ENCODE peak calls at places on chromosome 6, in five cellular contexts. One of them, this sample, is unnamed.

GRCh38 chr6:7674291-7674690 is 51.6 kb upstream of the BMP6 start:
- DNase-seq in GF-D8: no peak
- DNase-seq in AG10803: peak; percentile 32
- DNase-seq in activated T-helper 1 cell treated with anti-CD3 and anti-CD28 coated beads, Interleukin-2, amount 50 U/mL, for 16 hours: no peak
- DNase-seq in amniotic stem cell: no peak
- DNase-seq in this sample: no peak

GRCh38 chr6:6436366-6436765 is 115.9 kb upstream of the F13A1 start:
- DNase-seq in activated T-helper 1 cell treated with anti-CD3 and anti-CD28 coated beads, Interleukin-2, amount 50 U/mL, for 16 hours: no peak
- DNase-seq in AG10803: no peak
- DNase-seq in GF-D8: no peak
- DNase-seq in amniotic stem cell: no peak
- DNase-seq in this sample: no peak

GRCh38 chr6:16058188-16058780 is 70.6 kb upstream of the MYLIP start:
- DNase-seq in AG10803: no peak
- DNase-seq in amniotic stem cell: no peak
- DNase-seq in GF-D8: no peak
- DNase-seq in activated T-helper 1 cell treated with anti-CD3 and anti-CD28 coated beads, Interleukin-2, amount 50 U/mL, for 16 hours: no peak
- DNase-seq in this sample: no peak

GRCh38 chr6:163338671-163339405 is 75.7 kb upstream of the QKI start:
- DNase-seq in activated T-helper 1 cell treated with anti-CD3 and anti-CD28 coated beads, Interleukin-2, amount 50 U/mL, for 16 hours: no peak
- DNase-seq in GF-D8: no peak
- DNase-seq in amniotic stem cell: no peak
- DNase-seq in AG10803: peak; percentile 65
- DNase-seq in this sample: no peak

GRCh38 chr6:129393659-129394058 is 316.3 kb downstream of the ARHGAP18 start:
- DNase-seq in GF-D8: no peak
- DNase-seq in amniotic stem cell: no peak
- DNase-seq in activated T-helper 1 cell treated with anti-CD3 and anti-CD28 coated beads, Interleukin-2, amount 50 U/mL, for 16 hours: no peak
- DNase-seq in AG10803: no peak
- DNase-seq in this sample: no peak

GRCh38 chr6:2378891-2379652 is 133.7 kb upstream of the GMDS start:
- DNase-seq in GF-D8: no peak
- DNase-seq in amniotic stem cell: peak; percentile 9
- DNase-seq in AG10803: peak; percentile 48
- DNase-seq in activated T-helper 1 cell treated with anti-CD3 and anti-CD28 coated beads, Interleukin-2, amount 50 U/mL, for 16 hours: no peak
- DNase-seq in this sample: no peak

GRCh38 chr6:41734666-41735426 is 562 bp downstream of the TFEB start:
- DNase-seq in amniotic stem cell: peak; percentile 31
- DNase-seq in activated T-helper 1 cell treated with anti-CD3 and anti-CD28 coated beads, Interleukin-2, amount 50 U/mL, for 16 hours: peak; percentile 36
- DNase-seq in AG10803: peak; percentile 74
- DNase-seq in GF-D8: peak; percentile 6
- DNase-seq in this sample: peak; percentile 40

GRCh38 chr6:149436647-149437046 is 36.6 kb downstream of the SUMO4 start:
- DNase-seq in amniotic stem cell: no peak
- DNase-seq in GF-D8: no peak
- DNase-seq in activated T-helper 1 cell treated with anti-CD3 and anti-CD28 coated beads, Interleukin-2, amount 50 U/mL, for 16 hours: no peak
- DNase-seq in AG10803: no peak
- DNase-seq in this sample: no peak

GRCh38 chr6:38184041-38184779 is 364.7 kb downstream of the ZFAND3 start:
- DNase-seq in activated T-helper 1 cell treated with anti-CD3 and anti-CD28 coated beads, Interleukin-2, amount 50 U/mL, for 16 hours: no peak
- DNase-seq in AG10803: no peak
- DNase-seq in amniotic stem cell: no peak
- DNase-seq in GF-D8: no peak
- DNase-seq in this sample: no peak

GRCh38 chr6:19413323-19413722 is 423.8 kb upstream of the ID4 start:
- DNase-seq in AG10803: peak; percentile 60
- DNase-seq in GF-D8: no peak
- DNase-seq in amniotic stem cell: no peak
- DNase-seq in activated T-helper 1 cell treated with anti-CD3 and anti-CD28 coated beads, Interleukin-2, amount 50 U/mL, for 16 hours: no peak
- DNase-seq in this sample: no peak

GRCh38 chr6:21438237-21438985 is 155.1 kb upstream of the SOX4 start:
- DNase-seq in activated T-helper 1 cell treated with anti-CD3 and anti-CD28 coated beads, Interleukin-2, amount 50 U/mL, for 16 hours: no peak
- DNase-seq in AG10803: no peak
- DNase-seq in amniotic stem cell: no peak
- DNase-seq in GF-D8: peak; percentile 29
- DNase-seq in this sample: no peak

GRCh38 chr6:13605634-13606033 is 9.5 kb upstream of the NOL7 start:
- DNase-seq in activated T-helper 1 cell treated with anti-CD3 and anti-CD28 coated beads, Interleukin-2, amount 50 U/mL, for 16 hours: no peak
- DNase-seq in amniotic stem cell: no peak
- DNase-seq in GF-D8: no peak
- DNase-seq in AG10803: no peak
- DNase-seq in this sample: no peak

GRCh38 chr6:2038096-2038495 is 207.3 kb downstream of the GMDS start:
- DNase-seq in AG10803: no peak
- DNase-seq in GF-D8: peak; percentile 58
- DNase-seq in activated T-helper 1 cell treated with anti-CD3 and anti-CD28 coated beads, Interleukin-2, amount 50 U/mL, for 16 hours: peak; percentile 4
- DNase-seq in amniotic stem cell: no peak
- DNase-seq in this sample: peak; percentile 1

GRCh38 chr6:128370072-128370471 is 150.3 kb downstream of the PTPRK start:
- DNase-seq in amniotic stem cell: peak; percentile 14
- DNase-seq in AG10803: peak; percentile 56
- DNase-seq in GF-D8: no peak
- DNase-seq in activated T-helper 1 cell treated with anti-CD3 and anti-CD28 coated beads, Interleukin-2, amount 50 U/mL, for 16 hours: no peak
- DNase-seq in this sample: no peak

GRCh38 chr6:85118233-85118632 is 331.6 kb upstream of the NT5E start:
- DNase-seq in activated T-helper 1 cell treated with anti-CD3 and anti-CD28 coated beads, Interleukin-2, amount 50 U/mL, for 16 hours: no peak
- DNase-seq in amniotic stem cell: no peak
- DNase-seq in GF-D8: no peak
- DNase-seq in AG10803: no peak
- DNase-seq in this sample: no peak

GRCh38 chr6:134589512-134589911 is 271.6 kb upstream of the SGK1 start:
- DNase-seq in AG10803: peak; percentile 99
- DNase-seq in amniotic stem cell: peak; percentile 85
- DNase-seq in activated T-helper 1 cell treated with anti-CD3 and anti-CD28 coated beads, Interleukin-2, amount 50 U/mL, for 16 hours: no peak
- DNase-seq in GF-D8: no peak
- DNase-seq in this sample: no peak

This sample was measured in activated CD4-positive, CD25-positive, alpha-beta regulatory T cell treated with anti-CD3 and anti-CD28 coated beads, Interleukin-2, amount 50 U/mL, for 16 hours.